ENCODE peak calls at places on chromosomes 5 and 9, in six cellular contexts. T is IMR-90, P is SK-N-SH, D is HepG2, K is K562, E is GM12878. Q is an unnamed sample.
A peak's percentile ranks its signal among the peaks of the same experiment; 100 is the strongest.

GRCh38 chr5:106262395-106262794 is 1408.3 kb downstream of the EFNA5 start:
- DNase-seq in T (no peak), P (no peak), D (no peak), K (no peak), E (no peak), Q (no peak)

GRCh38 chr5:178094345-178094744 is 19.0 kb upstream of the N4BP3 start:
- DNase-seq in T (no peak), P (no peak), D (no peak), K (no peak), E (no peak), Q (no peak)

GRCh38 chr9:129052592-129052991 is 16.2 kb downstream of the MIGA2 start:
- DNase-seq in T (no peak), P (no peak), D (no peak), K (peak; percentile 10), E (no peak), Q (no peak)

GRCh38 chr5:176155882-176156497 is 82.2 kb upstream of the SIMC1 start:
- DNase-seq in T (no peak), P (no peak), D (no peak), K (peak; percentile 60), E (no peak), Q (no peak)

GRCh38 chr9:35948901-35949318 is 9.0 kb downstream of the OR2S2 start:
- DNase-seq in T (no peak), P (no peak), D (peak; percentile 6), K (no peak), E (no peak), Q (no peak)

GRCh38 chr9:37575511-37575914 is 667 bp downstream of the FBXO10 start:
- DNase-seq in T (no peak), P (peak; percentile 33), D (no peak), K (no peak), E (no peak), Q (no peak)

GRCh38 chr5:96189987-96190386 is 228.3 kb upstream of the ELL2 start:
- DNase-seq in T (no peak), P (no peak), D (no peak), K (no peak), E (no peak), Q (no peak)

GRCh38 chr5:96327728-96328127 is 105.3 kb downstream of the PCSK1 start:
- DNase-seq in T (peak; percentile 40), P (peak; percentile 22), D (no peak), K (no peak), E (no peak), Q (no peak)

GRCh38 chr5:129382921-129383672 is 77.0 kb upstream of the ADAMTS19 start:
- DNase-seq in T (peak; percentile 31), P (no peak), D (no peak), K (no peak), E (no peak), Q (no peak)

GRCh38 chr5:179953934-179954833 is 46.5 kb upstream of the TBC1D9B start:
- DNase-seq in T (peak; percentile 42), P (no peak), D (no peak), K (no peak), E (no peak), Q (peak; percentile 7)

GRCh38 chr9:17236147-17236546 is 101.3 kb downstream of the CNTLN start:
- DNase-seq in T (no peak), P (no peak), D (no peak), K (no peak), E (no peak), Q (no peak)

GRCh38 chr5:72268753-72269410 is 51.2 kb downstream of the MRPS27 start:
- DNase-seq in T (peak; percentile 43), P (peak; percentile 36), D (peak; percentile 48), K (peak; percentile 42), E (no peak), Q (peak; percentile 58)

GRCh38 chr5:37738057-37738691 is 101.7 kb downstream of the GDNF start:
- DNase-seq in T (peak; percentile 93), P (no peak), D (peak; percentile 16), K (no peak), E (peak; percentile 62), Q (no peak)

GRCh38 chr9:27059907-27060306 is 49.1 kb upstream of the TEK start:
- DNase-seq in T (no peak), P (no peak), D (no peak), K (no peak), E (no peak), Q (no peak)

GRCh38 chr5:81749562-81750307 is 1.2 kb downstream of the SSBP2 start:
- DNase-seq in T (peak; percentile 17), P (peak; percentile 68), D (no peak), K (peak; percentile 32), E (peak; percentile 69), Q (peak; percentile 80)

GRCh38 chr9:23826120-23826629 is at the start of gene ELAVL2:
- DNase-seq in T (peak; percentile 81), P (peak; percentile 88), D (no peak), K (no peak), E (peak; percentile 26), Q (peak; percentile 95)

GRCh38 chr9:38035873-38036272 is 33.2 kb downstream of the SHB start:
- DNase-seq in T (peak; percentile 90), P (no peak), D (peak; percentile 66), K (no peak), E (no peak), Q (no peak)

GRCh38 chr9:81542490-81542889 is 146.9 kb downstream of the TLE1 start:
- DNase-seq in T (no peak), P (no peak), D (no peak), K (no peak), E (no peak), Q (no peak)

GRCh38 chr5:174317261-174317894 is 271.9 kb downstream of the NSG2 start:
- DNase-seq in T (peak; percentile 53), P (peak; percentile 84), D (peak; percentile 23), K (peak; percentile 46), E (no peak), Q (no peak)

GRCh38 chr5:55172051-55172899 is 702 bp downstream of the CDC20B start:
- DNase-seq in T (peak; percentile 78), P (peak; percentile 79), D (peak; percentile 80), K (peak; percentile 75), E (peak; percentile 45), Q (no peak)

GRCh38 chr5:132773114-132773513 is 3.9 kb downstream of the SEPTIN8 start:
- DNase-seq in T (no peak), P (peak; percentile 15), D (no peak), K (no peak), E (no peak), Q (no peak)

GRCh38 chr9:4499917-4500316 is 9.6 kb downstream of the SLC1A1 start:
- DNase-seq in T (no peak), P (no peak), D (no peak), K (no peak), E (no peak), Q (no peak)

GRCh38 chr9:27379311-27380236 is 82.6 kb upstream of the EQTN start:
- DNase-seq in T (no peak), P (no peak), D (peak; percentile 12), K (no peak), E (no peak), Q (no peak)

GRCh38 chr5:107671742-107672211 is 1.0 kb upstream of the EFNA5 start:
- DNase-seq in T (peak; percentile 52), P (peak; percentile 60), D (no peak), K (no peak), E (no peak), Q (no peak)

GRCh38 chr5:169706758-169707450 is 69.8 kb downstream of the DOCK2 start:
- DNase-seq in T (peak; percentile 86), P (no peak), D (no peak), K (no peak), E (no peak), Q (no peak)
- TF ChIP-seq USF2 in T (no peak), P (no peak), D (no peak), K (no peak), E (no peak), Q (no peak)

GRCh38 chr9:16012621-16013020 is 459.8 kb downstream of the CCDC171 start:
- DNase-seq in T (peak; percentile 79), P (no peak), D (no peak), K (no peak), E (no peak), Q (no peak)
- H3K27me3 ChIP-seq in T (no peaks in the 10 kb centered on the region), P (no peaks in the 10 kb centered on the region), D (no peaks in the 10 kb centered on the region), K (no peaks in the 10 kb centered on the region), E (no peaks in the 10 kb centered on the region), Q (no peaks in the 10 kb centered on the region)

DNA sequence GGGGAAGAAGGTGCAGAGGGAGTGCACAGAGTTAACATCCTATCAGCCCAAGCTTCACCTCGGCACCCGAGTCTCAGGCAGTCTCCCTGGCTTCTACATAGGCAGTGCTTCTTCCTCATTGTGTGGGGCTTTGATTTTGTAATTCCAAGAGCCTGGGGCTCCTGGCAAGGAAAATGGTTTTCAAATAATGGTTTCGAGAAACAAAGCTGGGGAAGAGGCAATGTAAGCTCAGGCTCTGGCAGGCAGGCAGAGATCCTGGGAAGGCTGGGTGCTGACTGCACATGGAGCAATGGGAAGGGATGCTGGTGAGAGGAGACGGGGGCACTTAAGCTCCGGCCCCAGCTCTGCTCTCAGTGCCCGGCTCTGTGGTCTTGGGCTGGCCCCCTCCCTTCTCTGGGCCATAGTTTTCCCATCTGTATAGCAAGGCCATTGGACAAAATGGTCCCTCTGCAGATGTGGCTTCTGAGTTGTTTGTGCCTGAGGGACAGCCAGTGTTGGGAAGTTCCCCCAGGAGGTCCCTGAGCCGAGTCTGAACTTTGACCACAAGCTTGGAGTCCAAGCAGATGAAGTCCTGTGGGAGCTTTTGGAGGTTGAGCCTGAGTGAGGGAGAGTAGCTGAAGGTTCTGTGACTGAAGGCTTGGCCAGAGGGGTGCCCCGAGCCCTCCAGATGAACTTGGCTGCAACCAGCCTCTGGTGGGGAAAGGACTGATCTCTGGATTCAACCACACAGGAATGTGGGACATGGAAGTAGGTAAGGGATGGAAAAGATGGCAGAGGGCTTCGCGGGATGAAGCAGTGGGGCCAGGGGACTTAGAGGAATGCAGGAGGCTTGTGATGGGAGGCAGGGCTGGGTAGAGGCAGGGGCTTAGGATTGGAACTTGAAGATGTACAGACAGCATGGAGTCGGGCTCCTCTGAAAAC is 28.5 kb upstream of the IL17B start:
- DNase-seq in T (no peak), P (no peak), D (no peak), K (no peak), E (no peak), Q (no peak)
- TF ChIP-seq USF2 in T (no peak), P (no peak), D (no peak), K (no peak), E (no peak), Q (no peak)

DNA sequence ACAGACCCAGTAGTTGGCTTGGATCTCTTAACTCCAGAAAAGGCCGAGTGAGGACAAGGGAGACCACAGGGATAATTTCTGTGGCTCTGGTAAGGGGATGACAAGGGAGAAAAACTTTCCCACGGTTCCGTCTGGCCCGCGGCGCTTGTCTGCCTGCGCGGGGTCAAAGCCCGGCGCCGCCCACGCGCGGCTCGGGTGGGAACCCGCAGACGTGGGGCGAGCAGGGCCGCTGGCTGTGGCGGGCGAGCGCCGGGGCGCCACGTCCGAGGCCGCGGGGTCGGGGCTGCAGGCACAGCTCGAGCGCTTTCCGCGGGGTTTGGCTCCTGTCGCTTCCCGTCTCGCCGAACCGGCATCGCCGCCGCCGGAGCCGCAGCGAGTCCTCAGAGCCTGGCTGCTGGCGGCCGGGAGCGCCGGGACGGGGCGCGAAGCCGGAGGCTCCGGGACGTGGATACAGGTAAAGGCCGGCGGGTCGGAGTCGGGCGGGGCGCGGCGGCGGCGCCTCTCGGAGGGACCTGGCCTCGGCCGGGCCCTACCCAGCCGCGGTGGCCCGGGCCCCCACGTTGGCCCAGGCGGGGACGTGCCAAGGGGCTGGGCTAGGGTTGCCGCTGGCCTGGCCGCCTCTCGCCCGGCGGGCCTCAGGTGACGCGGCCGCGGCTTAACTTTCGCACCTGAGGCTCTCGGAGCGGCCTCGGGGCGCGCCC is at the start of gene RNF180:
- DNase-seq in T (no peak), P (peak; percentile 65), D (no peak), K (no peak), E (no peak), Q (no peak)
- H3K27me3 ChIP-seq in T (peaks cover 14% of the 10 kb centered on the region), P (peaks cover 50% of the 10 kb centered on the region), D (peaks cover 4% of the 10 kb centered on the region), K (peaks cover 15% of the 10 kb centered on the region), E (peaks cover 13% of the 10 kb centered on the region), Q (no peaks in the 10 kb centered on the region)